ENCODE peak calls at places on chromosomes 4 and X, in eight cellular contexts. P is neural progenitor cell, F is GM23248, U is mammary epithelial cell, N is mesenchymal stem cell, R is MM.1S, X is endothelial cell of umbilical vein, E is H9. Q is an unnamed sample.

GRCh38 chr4:7620086-7620813 is 185.5 kb upstream of the PSAPL1 start:
- DNase-seq in P (no peak), E (no peak), F (no peak), R (no peak), X (no peak), N (no peak), U (no peak), Q (no peak)

GRCh38 chr4:168524006-168524405 is 27.2 kb downstream of the PALLD start:
- DNase-seq in F (peak), E (no peak), X (peak), N (peak), U (peak), R (no peak), P (no peak), Q (no peak)

GRCh38 chrX:115547448-115547847 is 13.5 kb upstream of the PLS3 start:
- DNase-seq in X (no peak), F (no peak), E (peak), N (no peak), P (peak), R (no peak), U (no peak), Q (no peak)

GRCh38 chrX:17758382-17758781 is 21.1 kb downstream of the SCML1 start:
- DNase-seq in R (peak), U (no peak), E (no peak), N (no peak), P (no peak), F (no peak), X (no peak), Q (no peak)

GRCh38 chr4:133969202-133969873 is 232.3 kb downstream of the PABPC4L start:
- DNase-seq in F (peak), E (no peak), N (peak), P (no peak), U (peak), R (peak), X (peak), Q (no peak)

GRCh38 chr4:21569638-21570037 is 378.9 kb downstream of the KCNIP4 start:
- DNase-seq in E (no peak), F (no peak), R (no peak), U (no peak), P (no peak), X (no peak), N (no peak), Q (no peak)

GRCh38 chrX:14922437-14922836 is 49.2 kb downstream of the MOSPD2 start:
- DNase-seq in E (no peak), X (no peak), F (peak), P (no peak), R (no peak), N (peak), U (peak), Q (no peak)

GRCh38 chrX:24603191-24603590 is 44.0 kb downstream of the PCYT1B start:
- DNase-seq in F (no peak), R (no peak), X (no peak), U (no peak), N (no peak), P (no peak), E (no peak), Q (no peak)

GRCh38 chrX:107894038-107894437 is 68.4 kb downstream of the MID2 start:
- DNase-seq in R (peak), P (peak), X (peak), N (peak), E (no peak), U (peak), F (peak), Q (peak)

GRCh38 chr4:145719752-145720624 is 40.0 kb downstream of the C4orf51 start:
- DNase-seq in P (no peak), R (no peak), N (no peak), E (no peak), F (no peak), X (no peak), U (no peak), Q (no peak)

GRCh38 chr4:8345946-8346814 is 76.6 kb downstream of the HTRA3 start:
- DNase-seq in F (no peak), X (no peak), E (peak), U (no peak), P (no peak), N (no peak), R (no peak), Q (no peak)

GRCh38 chr4:159593157-159593556 is 490.3 kb downstream of the RAPGEF2 start:
- DNase-seq in U (no peak), P (no peak), R (no peak), N (no peak), F (no peak), X (no peak), E (no peak), Q (no peak)
- H2AFZ ChIP-seq in U (no peak), P (peak), R (no peak), N (no peak), F (no peak), X (no peak), E (no peak), Q (peak)

DNA sequence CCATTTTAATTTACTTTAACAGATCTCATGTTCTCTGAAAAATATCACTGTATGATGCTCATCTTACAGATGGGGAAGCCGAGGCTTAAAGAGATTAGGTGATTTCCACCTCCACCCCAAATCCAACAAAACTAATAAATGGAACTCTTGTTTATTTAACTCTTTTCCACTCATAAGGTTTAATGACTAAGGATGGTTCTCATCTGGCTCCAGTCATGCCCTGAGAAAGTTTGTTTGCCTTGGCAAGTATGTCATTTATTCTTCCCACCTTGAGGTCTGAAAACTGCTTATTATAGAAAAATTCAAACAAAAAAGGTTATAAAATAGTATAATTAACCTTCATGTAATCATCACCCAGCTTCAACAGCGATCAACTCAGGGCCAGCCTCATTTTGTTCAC is 56.3 kb downstream of the PPEF2 start:
- DNase-seq in U (no peak), P (no peak), R (no peak), N (no peak), X (no peak), F (no peak), E (no peak), Q (no peak)
- H2AFZ ChIP-seq in U (no peak), P (peak), R (peak), N (no peak), X (no peak), F (no peak), E (no peak), Q (no peak)

GRCh38 chr4:141684785-141685184 is 48.4 kb downstream of the IL15 start:
- DNase-seq in R (no peak), U (peak), F (peak), E (no peak), N (no peak), X (peak), P (no peak), Q (no peak)

GRCh38 chr4:141686146-141686775 is 49.9 kb downstream of the IL15 start:
- DNase-seq in R (no peak), U (peak), P (no peak), X (peak), N (peak), F (peak), E (no peak), Q (peak)

GRCh38 chr4:141686929-141687328 is 50.5 kb downstream of the IL15 start:
- DNase-seq in P (no peak), X (peak), U (no peak), F (no peak), R (no peak), N (no peak), E (no peak), Q (peak)
- H2AFZ ChIP-seq in P (no peak), X (no peak), U (no peak), F (no peak), R (no peak), N (no peak), E (no peak), Q (peak)

GRCh38 chrX:119736206-119736764 is 22.1 kb upstream of the SOWAHD start:
- DNase-seq in X (no peak), R (no peak), E (no peak), U (peak), P (no peak), F (no peak), N (no peak), Q (no peak)

GRCh38 chrX:119735467-119735866 is 22.9 kb upstream of the SOWAHD start:
- DNase-seq in E (no peak), U (no peak), F (no peak), N (no peak), P (no peak), X (no peak), R (no peak), Q (no peak)

GRCh38 chrX:119729408-119730201 is 28.8 kb upstream of the SOWAHD start:
- DNase-seq in N (peak), F (peak), R (peak), E (peak), P (peak), X (peak), U (peak), Q (peak)

GRCh38 chrX:119734897-119735339 is 23.5 kb upstream of the SOWAHD start:
- DNase-seq in X (peak), N (no peak), R (no peak), P (no peak), F (peak), E (no peak), U (no peak), Q (no peak)
- H2AFZ ChIP-seq in X (no peak), N (no peak), R (no peak), P (no peak), F (no peak), E (no peak), U (no peak), Q (no peak)

GRCh38 chr4:176320976-176321361 is 1.2 kb downstream of the SPCS3 start:
- DNase-seq in X (peak), P (no peak), E (no peak), N (peak), R (no peak), F (peak), U (no peak), Q (no peak)
- H2AFZ ChIP-seq in X (no peak), P (no peak), E (no peak), N (no peak), R (no peak), F (peak), U (peak), Q (no peak)

GRCh38 chr4:87853108-87853507 is 20.3 kb downstream of the MEPE start:
- DNase-seq in X (peak), E (no peak), F (peak), U (peak), N (peak), P (peak), R (peak), Q (peak)

GRCh38 chr4:87848622-87849351 is 16.0 kb downstream of the MEPE start:
- DNase-seq in U (peak), R (peak), E (peak), P (peak), N (peak), F (peak), X (peak), Q (peak)

GRCh38 chr4:87851955-87852354 is 19.2 kb downstream of the MEPE start:
- DNase-seq in U (no peak), P (no peak), X (no peak), F (no peak), N (no peak), E (no peak), R (no peak), Q (no peak)

GRCh38 chr4:87851332-87851731 is 18.6 kb downstream of the MEPE start:
- DNase-seq in P (no peak), R (no peak), X (no peak), N (no peak), E (no peak), F (no peak), U (no peak), Q (no peak)

DNA sequence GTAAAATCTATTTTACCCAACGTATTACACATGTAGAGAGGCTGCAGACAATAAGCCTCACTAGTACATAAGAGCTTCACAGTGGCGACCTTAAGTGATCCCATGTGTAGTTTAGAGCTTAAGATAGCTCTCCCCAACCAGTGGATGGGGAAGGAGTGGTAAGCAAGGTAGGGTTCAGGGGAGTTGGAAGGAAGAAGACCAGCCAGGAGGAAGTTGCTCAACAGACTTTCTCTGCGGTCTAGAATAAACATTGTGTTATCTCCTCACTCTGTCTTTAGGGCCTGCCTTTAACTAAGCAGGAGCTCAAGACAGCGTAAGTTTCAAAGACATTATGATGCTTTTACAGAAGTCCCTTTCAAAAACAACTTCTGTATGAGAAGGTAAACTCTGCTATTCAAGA is 16.8 kb downstream of the MEPE start:
- DNase-seq in R (no peak), U (no peak), E (no peak), X (no peak), P (no peak), N (peak), F (no peak), Q (no peak)
- H2AFZ ChIP-seq in R (no peak), U (peak), E (no peak), X (no peak), P (no peak), N (peak), F (peak), Q (peak)

GRCh38 chr4:104491826-104492771 is 2.6 kb downstream of the CXXC4 start:
- DNase-seq in N (peak), F (peak), X (peak), E (peak), U (no peak), P (peak), R (peak), Q (no peak)
- H2AFZ ChIP-seq in N (no peak), F (peak), X (peak), E (no peak), U (peak), P (no peak), R (no peak), Q (no peak)